ENCODE peak calls at places on chromosomes 7 and 10, in five cellular contexts. B is SJSA1, S is lung, Y is mammary epithelial cell, Q is heart left ventricle. M is an unnamed sample. For H3K4me1, the result is how much of the 10 kb centered on the place peaks cover.

GRCh38 chr10:27709304-27709703 is 36.3 kb downstream of the MKX start:
- DNase-seq in B (no peak), S (no peak), Y (no peak), Q (no peak), M (no peak)

GRCh38 chr10:123133511-123133910 is 2.3 kb upstream of the HMX3 start:
- DNase-seq in B (no peak), S (no peak), Y (no peak), Q (no peak), M (no peak)

GRCh38 chr7:130359276-130359857 is 14.8 kb downstream of the CPA5 start:
- DNase-seq in B (no peak), S (no peak), Y (peak), Q (no peak), M (no peak)

GRCh38 chr10:77578583-77579227 is 58.9 kb downstream of the KCNMA1 start:
- DNase-seq in B (peak), S (no peak), Y (peak), Q (no peak), M (no peak)

GRCh38 chr7:26192485-26193087 is 8.0 kb downstream of the HNRNPA2B1 start:
- DNase-seq in B (no peak), S (no peak), Y (no peak), Q (no peak), M (no peak)

GRCh38 chr7:155198901-155199845 is 98.5 kb upstream of the INSIG1 start:
- DNase-seq in B (no peak), S (no peak), Y (peak), Q (no peak), M (no peak)

GRCh38 chr10:30228638-30229037 is 120.4 kb downstream of the MTPAP start:
- DNase-seq in B (no peak), S (no peak), Y (no peak), Q (no peak), M (no peak)

GRCh38 chr7:98617051-98617959 is at the start of gene NPTX2:
- DNase-seq in B (peak), S (no peak), Y (peak), Q (peak), M (no peak)

GRCh38 chr10:3258291-3258848 is 85.8 kb upstream of the PITRM1 start:
- DNase-seq in B (no peak), S (no peak), Y (no peak), Q (no peak), M (no peak)

GRCh38 chr7:24885305-24885704 is 94.7 kb downstream of the OSBPL3 start:
- DNase-seq in B (no peak), S (no peak), Y (no peak), Q (no peak), M (peak)

GRCh38 chr10:119025336-119025735 is 4.2 kb upstream of the NANOS1 start:
- DNase-seq in B (peak), S (peak), Y (peak), Q (peak), M (peak)

GRCh38 chr7:1679966-1680730 is 10.1 kb downstream of the ELFN1 start:
- DNase-seq in B (no peak), S (no peak), Y (no peak), Q (no peak), M (no peak)

GRCh38 chr10:3592424-3592823 is 192.6 kb downstream of the KLF6 start:
- DNase-seq in B (no peak), S (no peak), Y (no peak), Q (no peak), M (no peak)

GRCh38 chr10:49579621-49580020 is 30.5 kb upstream of the SLC18A3 start:
- DNase-seq in B (no peak), S (no peak), Y (no peak), Q (no peak), M (no peak)

GRCh38 chr7:47185193-47185592 is 396.7 kb downstream of the TNS3 start:
- DNase-seq in B (no peak), S (no peak), Y (no peak), Q (no peak), M (peak)
- H3K4me1 ChIP-seq in B (under half), S (under half), Y (under half), Q (half or more), M (half or more)

GRCh38 chr7:108417144-108417543 is 39.1 kb downstream of the NRCAM start:
- DNase-seq in B (no peak), S (no peak), Y (no peak), Q (no peak), M (no peak)
- H3K4me1 ChIP-seq in B (under half), S (under half), Y (under half), Q (under half), M (under half)

DNA sequence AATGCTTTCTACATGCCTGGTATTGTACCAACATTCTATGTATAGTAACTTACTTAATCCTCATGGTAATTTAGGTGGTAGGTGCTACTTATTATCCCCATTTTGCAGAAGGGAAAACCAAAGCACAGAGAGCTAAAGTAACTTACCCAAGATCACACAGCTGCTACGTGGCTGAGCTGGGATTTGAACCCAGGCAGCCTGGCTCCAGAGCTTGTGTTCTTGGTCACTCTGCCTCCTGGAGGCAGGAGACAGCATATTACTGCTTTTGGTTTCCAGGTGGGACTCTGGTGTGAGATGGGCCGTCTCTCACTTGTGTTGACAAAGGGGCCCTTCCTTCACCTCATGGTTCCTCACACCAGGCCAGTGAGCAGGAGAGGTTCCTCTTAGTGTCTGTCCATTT is 79.8 kb upstream of the PPIF start:
- DNase-seq in B (no peak), S (no peak), Y (no peak), Q (no peak), M (no peak)
- H3K4me1 ChIP-seq in B (under half), S (half or more), Y (half or more), Q (half or more), M (under half)

GRCh38 chr10:101219946-101220451 is 9.3 kb downstream of the LBX1 start:
- DNase-seq in B (no peak), S (no peak), Y (no peak), Q (no peak), M (no peak)

GRCh38 chr10:101217450-101218281 is 11.6 kb downstream of the LBX1 start:
- DNase-seq in B (no peak), S (no peak), Y (no peak), Q (peak), M (no peak)

GRCh38 chr10:101219137-101219945 is 9.9 kb downstream of the LBX1 start:
- DNase-seq in B (no peak), S (no peak), Y (no peak), Q (no peak), M (no peak)

GRCh38 chr10:101216631-101217425 is 12.4 kb downstream of the LBX1 start:
- DNase-seq in B (no peak), S (no peak), Y (no peak), Q (no peak), M (no peak)

GRCh38 chr10:101218423-101219136 is 10.7 kb downstream of the LBX1 start:
- DNase-seq in B (no peak), S (no peak), Y (no peak), Q (no peak), M (no peak)
- H3K4me1 ChIP-seq in B (under half), S (under half), Y (under half), Q (under half), M (under half)

DNA sequence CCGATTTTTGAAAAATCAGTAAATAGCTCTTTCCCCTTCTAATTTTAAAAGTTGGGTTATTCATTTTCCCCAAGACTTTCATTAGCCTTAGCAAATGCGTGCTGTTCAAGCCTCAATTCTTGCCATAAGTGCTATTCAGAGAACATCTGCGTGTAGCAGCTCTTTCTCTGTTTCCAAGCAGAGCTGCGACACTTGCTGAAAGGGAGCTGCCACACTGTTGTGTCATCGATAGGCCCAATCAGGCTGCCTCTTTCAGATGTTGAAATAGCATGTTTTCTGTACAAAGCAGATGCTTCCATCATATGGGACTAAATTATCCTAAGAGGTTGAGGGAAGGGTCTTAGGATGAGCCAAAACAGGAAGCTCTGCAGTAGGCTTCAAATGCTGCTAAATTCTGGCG is 220.9 kb upstream of the CDC14C start:
- DNase-seq in B (no peak), S (no peak), Y (no peak), Q (no peak), M (no peak)
- H3K4me1 ChIP-seq in B (under half), S (under half), Y (under half), Q (under half), M (under half)